ENCODE peak calls at places on chromosomes 3 and 15, in seven cellular contexts. A, I, E, Q, P, R and K are unnamed samples.

GRCh38 chr15:39404767-39405173 is 176.1 kb upstream of the THBS1 start:
- DNase-seq in A (no peak), R (peak), Q (peak), P (no peak), I (no peak), E (no peak), K (peak)

GRCh38 chr15:101504866-101505609 is 15.5 kb upstream of the PCSK6 start:
- DNase-seq in Q (no peak), R (no peak), E (no peak), P (no peak), A (no peak), I (no peak), K (no peak)

GRCh38 chr3:94185753-94186152 is 122.9 kb downstream of the NSUN3 start:
- DNase-seq in Q (no peak), P (no peak), A (no peak), R (no peak), E (no peak), I (no peak), K (peak)

GRCh38 chr15:31128919-31129768 is 27.6 kb upstream of the TRPM1 start:
- DNase-seq in A (peak), R (peak), Q (peak), E (peak), I (peak), P (peak), K (peak)

GRCh38 chr3:89467886-89468479 is 360.6 kb downstream of the EPHA3 start:
- DNase-seq in P (no peak), E (no peak), R (no peak), A (no peak), I (no peak), Q (no peak), K (peak)

GRCh38 chr15:43517354-43518072 is at the start of gene MAP1A:
- DNase-seq in I (no peak), E (no peak), Q (peak), P (no peak), A (no peak), R (no peak), K (peak)

GRCh38 chr3:143343944-143344343 is 224.4 kb downstream of the CHST2 start:
- DNase-seq in Q (no peak), R (no peak), P (no peak), I (no peak), E (no peak), A (no peak), K (no peak)

GRCh38 chr3:134357914-134358811 is 16.1 kb downstream of the AMOTL2 start:
- DNase-seq in R (peak), A (no peak), E (no peak), Q (peak), P (peak), I (no peak), K (peak)

GRCh38 chr3:100175637-100176250 is 61.4 kb upstream of the FILIP1L start:
- DNase-seq in I (no peak), Q (no peak), P (no peak), E (no peak), A (no peak), R (no peak), K (no peak)

GRCh38 chr3:129254536-129255230 is 5.3 kb downstream of the COPG1 start:
- DNase-seq in R (no peak), I (no peak), P (no peak), A (no peak), Q (no peak), E (no peak), K (no peak)

GRCh38 chr3:172766718-172767405 is 16.3 kb downstream of the ECT2 start:
- DNase-seq in R (no peak), A (no peak), Q (no peak), I (no peak), E (no peak), P (no peak), K (no peak)

GRCh38 chr3:13705702-13706280 is 156.9 kb downstream of the FBLN2 start:
- DNase-seq in A (no peak), R (no peak), I (peak), P (peak), Q (no peak), E (no peak), K (no peak)

GRCh38 chr3:58459160-58459559 is 25.5 kb upstream of the PDHB start:
- DNase-seq in E (no peak), P (no peak), R (no peak), Q (no peak), I (no peak), A (no peak), K (no peak)

GRCh38 chr3:6425289-6425820 is 435.6 kb upstream of the GRM7 start:
- DNase-seq in P (no peak), I (no peak), Q (no peak), E (no peak), A (no peak), R (no peak), K (no peak)

GRCh38 chr15:98753726-98754125 is 105.4 kb downstream of the IGF1R start:
- DNase-seq in Q (no peak), R (no peak), P (no peak), E (no peak), I (no peak), A (no peak), K (peak)

GRCh38 chr15:98755138-98755537 is 106.8 kb downstream of the IGF1R start:
- DNase-seq in P (no peak), A (no peak), R (no peak), I (no peak), E (no peak), Q (no peak), K (peak)

GRCh38 chr15:98755781-98756180 is 107.4 kb downstream of the IGF1R start:
- DNase-seq in E (no peak), Q (no peak), R (no peak), I (no peak), P (no peak), A (no peak), K (no peak)

GRCh38 chr15:98751767-98752166 is 103.4 kb downstream of the IGF1R start:
- DNase-seq in A (no peak), E (no peak), Q (no peak), R (no peak), P (no peak), I (no peak), K (no peak)

GRCh38 chr15:98754283-98755022 is 106.1 kb downstream of the IGF1R start:
- DNase-seq in Q (peak), P (no peak), I (no peak), A (no peak), E (no peak), R (no peak), K (peak)
- H3K4me3 ChIP-seq in Q (peak), P (no peak), I (peak), A (peak), E (no peak), R (no peak), K (peak)

DNA sequence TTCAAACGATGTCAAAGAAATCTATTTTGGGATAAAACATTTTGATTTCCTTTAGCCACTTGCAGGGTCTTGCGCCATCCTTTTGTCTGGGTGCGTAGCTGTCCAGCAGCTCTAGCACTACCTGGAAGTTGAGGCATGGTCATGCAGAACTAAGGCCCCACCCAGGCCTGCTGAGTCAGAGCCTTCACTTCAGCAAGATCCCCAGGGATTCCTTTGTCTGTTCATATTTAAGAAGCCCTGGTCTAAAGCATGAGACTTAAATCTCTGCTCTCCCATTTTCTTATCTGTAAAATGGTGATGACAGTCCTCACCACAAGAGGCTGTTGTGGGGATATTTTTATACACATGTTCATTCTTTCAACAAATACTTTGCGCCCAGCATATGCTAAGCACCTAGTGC is 99.0 kb upstream of the CTDSPL start:
- DNase-seq in P (no peak), E (no peak), Q (peak), I (no peak), A (no peak), R (no peak), K (peak)
- TF ChIP-seq CTCF in P (no peak), E (no peak), Q (no peak), I (no peak), A (no peak), R (peak), K (no peak)

GRCh38 chr3:30435950-30436349 is 170.5 kb upstream of the TGFBR2 start:
- DNase-seq in R (no peak), A (no peak), E (no peak), P (no peak), I (no peak), Q (no peak), K (no peak)
- H3K4me3 ChIP-seq in R (no peak), A (no peak), E (peak), P (no peak), I (peak), Q (no peak), K (no peak)

DNA sequence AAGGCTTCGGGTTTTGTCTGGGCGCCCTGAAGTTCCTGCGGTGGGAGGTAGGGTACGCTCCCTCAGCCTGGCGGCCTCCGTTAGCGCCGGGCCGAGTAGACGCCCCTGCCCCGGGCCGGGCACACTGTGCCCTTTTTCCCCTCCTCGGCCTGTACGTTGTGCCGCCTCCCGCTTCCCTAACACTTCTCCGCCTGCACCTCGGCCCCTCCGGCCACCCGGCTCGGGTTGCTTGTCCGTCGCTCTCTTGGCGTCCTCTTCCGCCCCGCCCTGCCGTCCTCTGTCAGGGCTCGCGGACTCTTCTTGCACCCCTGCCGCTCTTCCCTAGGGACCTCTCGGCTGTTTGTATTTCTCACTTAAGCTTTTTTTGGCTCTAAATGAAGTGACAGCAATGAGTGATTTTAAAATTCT is 384 bp downstream of the KNL1 start:
- DNase-seq in P (peak), A (no peak), E (no peak), R (no peak), I (peak), Q (peak), K (peak)
- TF ChIP-seq CTCF in P (no peak), A (peak), E (peak), R (peak), I (no peak), Q (no peak), K (peak)

DNA sequence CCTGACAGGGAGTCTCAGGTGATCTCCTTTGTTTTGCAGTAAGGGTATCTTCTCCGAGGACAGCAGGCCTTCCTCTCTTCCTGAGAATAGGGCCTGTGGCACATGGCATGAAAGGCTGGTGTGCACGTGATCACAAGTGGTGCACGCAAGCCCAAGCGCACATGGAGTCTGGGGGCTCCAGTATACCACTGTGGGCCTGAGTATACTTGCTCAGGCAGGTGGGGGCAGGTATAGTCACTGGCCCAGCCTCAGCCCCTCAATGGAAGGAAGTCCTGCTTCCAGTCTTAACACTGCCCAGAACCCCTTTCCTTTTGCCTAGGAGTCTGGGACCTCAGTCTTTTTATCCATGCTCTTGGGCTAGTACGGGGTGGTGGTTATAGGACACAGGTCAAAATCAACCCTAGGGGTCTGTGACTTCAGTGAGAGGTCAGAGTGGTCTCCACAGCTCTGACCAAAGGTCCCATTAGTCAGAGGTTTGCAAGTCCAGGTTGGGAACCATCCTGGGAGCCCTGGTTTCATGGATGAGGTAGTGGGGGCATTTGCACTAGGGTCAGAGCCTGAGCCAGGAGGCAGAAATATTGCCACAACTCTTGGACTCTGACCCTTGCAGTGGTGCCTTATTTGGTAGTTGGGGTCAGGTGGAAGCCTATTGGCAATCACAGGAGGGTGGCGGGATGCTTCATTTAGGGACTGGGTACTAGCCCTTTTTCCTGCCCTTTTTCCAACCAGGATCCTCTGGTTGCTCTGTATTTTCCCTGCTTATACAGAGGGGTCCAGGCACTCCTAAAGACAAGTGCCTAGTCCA is 823 bp upstream of the CCDC71 start:
- DNase-seq in A (no peak), Q (no peak), E (no peak), R (no peak), P (no peak), I (no peak), K (no peak)
- H3K4me3 ChIP-seq in A (peak), Q (peak), E (peak), R (no peak), P (peak), I (peak), K (peak)

GRCh38 chr3:4807381-4808280 is 171.6 kb upstream of the BHLHE40 start:
- DNase-seq in Q (no peak), E (no peak), I (no peak), R (no peak), A (no peak), P (no peak), K (no peak)
- TF ChIP-seq CTCF in Q (no peak), E (no peak), I (no peak), R (no peak), A (no peak), P (no peak), K (no peak)

GRCh38 chr3:170584585-170585007 is 1.3 kb downstream of the SLC7A14 start:
- DNase-seq in P (peak), I (peak), Q (peak), A (no peak), E (peak), R (peak), K (peak)

GRCh38 chr3:170585937-170586310 is at the start of gene SLC7A14:
- DNase-seq in I (no peak), R (no peak), E (no peak), Q (no peak), A (no peak), P (peak), K (peak)

GRCh38 chr3:170589113-170589512 is 3.2 kb upstream of the SLC7A14 start:
- DNase-seq in E (no peak), Q (no peak), R (no peak), P (no peak), A (no peak), I (no peak), K (no peak)

GRCh38 chr3:170579646-170580045 is 6.2 kb downstream of the SLC7A14 start:
- DNase-seq in R (no peak), P (no peak), I (no peak), E (no peak), A (no peak), Q (no peak), K (no peak)

GRCh38 chr3:170585008-170585936 is 603 bp downstream of the SLC7A14 start:
- DNase-seq in R (no peak), A (no peak), Q (no peak), P (no peak), I (no peak), E (no peak), K (no peak)
- H3K4me3 ChIP-seq in R (peak), A (peak), Q (peak), P (no peak), I (peak), E (no peak), K (peak)